ENCODE peak calls at places on chromosomes 7 and 10, in four cellular contexts. Q is HCT116, N is PC-3, P is hepatocyte. C is an unnamed sample.
A peak's percentile ranks its signal among the peaks of the same experiment; 100 is the strongest.

GRCh38 chr7:101620991-101621390 is 8.1 kb downstream of the MYL10 start:
- DNase-seq in Q (no peak), N (no peak), P (no peak), C (no peak)

GRCh38 chr7:44324204-44325126 is 929 bp downstream of the CAMK2B start:
- DNase-seq in Q (no peak), N (no peak), P (no peak), C (no peak)

GRCh38 chr7:121395494-121395960 is 581 bp downstream of the FAM3C start:
- DNase-seq in Q (no peak), N (peak; percentile 47), P (peak; percentile 54), C (peak; percentile 64)

GRCh38 chr7:72336382-72336886 is 75.7 kb downstream of the CALN1 start:
- DNase-seq in Q (no peak), N (no peak), P (peak; percentile 11), C (no peak)

GRCh38 chr10:131816941-131817700 is 83.7 kb upstream of the PPP2R2D start:
- DNase-seq in Q (no peak), N (no peak), P (no peak), C (no peak)

GRCh38 chr7:73582664-73583202 is 4.4 kb upstream of the TBL2 start:
- DNase-seq in Q (no peak), N (no peak), P (no peak), C (no peak)

GRCh38 chr7:46011501-46011900 is 90.4 kb upstream of the IGFBP3 start:
- DNase-seq in Q (no peak), N (no peak), P (no peak), C (no peak)

GRCh38 chr10:90920986-90921643 is at the start of gene ANKRD1:
- DNase-seq in Q (peak; percentile 60), N (peak; percentile 93), P (peak; percentile 79), C (no peak)

GRCh38 chr7:140831724-140832123 is 93.0 kb downstream of the BRAF start:
- DNase-seq in Q (no peak), N (no peak), P (no peak), C (no peak)

GRCh38 chr7:156001496-156002260 is 189.4 kb upstream of the SHH start:
- DNase-seq in Q (no peak), N (no peak), P (no peak), C (no peak)

GRCh38 chr10:34905200-34905927 is 90.3 kb upstream of the PARD3 start:
- DNase-seq in Q (no peak), N (peak; percentile 68), P (no peak), C (no peak)

GRCh38 chr7:126501617-126502016 is 751.1 kb downstream of the GRM8 start:
- DNase-seq in Q (no peak), N (no peak), P (no peak), C (no peak)

GRCh38 chr10:74612195-74612594 is 214.2 kb upstream of the KAT6B start:
- DNase-seq in Q (no peak), N (peak; percentile 69), P (no peak), C (no peak)

GRCh38 chr7:12777257-12777656 is 89.8 kb downstream of the ARL4A start:
- DNase-seq in Q (no peak), N (no peak), P (no peak), C (no peak)

GRCh38 chr7:124459101-124460052 is 306.2 kb downstream of the GPR37 start:
- DNase-seq in Q (no peak), N (no peak), P (peak; percentile 26), C (no peak)

GRCh38 chr10:98246911-98247820 is 20.8 kb downstream of the LOXL4 start:
- DNase-seq in Q (no peak), N (no peak), P (no peak), C (no peak)

GRCh38 chr7:135333196-135333595 is 99.6 kb downstream of the STRA8 start:
- DNase-seq in Q (no peak), N (peak; percentile 78), P (no peak), C (no peak)

GRCh38 chr10:63603709-63604445 is 82.7 kb downstream of the REEP3 start:
- DNase-seq in Q (no peak), N (no peak), P (no peak), C (no peak)

GRCh38 chr7:117666019-117666418 is 186.2 kb downstream of the CFTR start:
- DNase-seq in Q (peak; percentile 31), N (peak; percentile 51), P (no peak), C (no peak)

GRCh38 chr7:22860784-22861482 is 38.3 kb upstream of the TOMM7 start:
- DNase-seq in Q (no peak), N (peak; percentile 36), P (no peak), C (peak; percentile 40)

GRCh38 chr10:25933653-25934608 is at the start of gene MYO3A:
- DNase-seq in Q (no peak), N (no peak), P (peak; percentile 34), C (no peak)

GRCh38 chr10:25113231-25114035 is 61.4 kb upstream of the GPR158 start:
- DNase-seq in Q (peak; percentile 72), N (peak; percentile 87), P (peak; percentile 92), C (peak; percentile 55)

GRCh38 chr10:34319197-34319846 is 495.8 kb downstream of the PARD3 start:
- DNase-seq in Q (peak; percentile 10), N (peak; percentile 100), P (peak; percentile 81), C (no peak)

GRCh38 chr7:22154130-22154529 is 202.8 kb downstream of the RAPGEF5 start:
- DNase-seq in Q (no peak), N (no peak), P (no peak), C (no peak)

GRCh38 chr10:76644481-76644880 is 993.1 kb downstream of the KCNMA1 start:
- DNase-seq in Q (no peak), N (peak; percentile 24), P (no peak), C (no peak)

GRCh38 chr7:75565129-75565528 is 73.0 kb downstream of the SPDYE5 start:
- DNase-seq in Q (no peak), N (peak; percentile 96), P (peak; percentile 56), C (no peak)

GRCh38 chr7:66639773-66640172 is 11.1 kb downstream of the KCTD7 start:
- DNase-seq in Q (no peak), N (no peak), P (no peak), C (no peak)

GRCh38 chr7:150778014-150778737 is 22.0 kb downstream of the TMEM176B start:
- DNase-seq in Q (peak; percentile 24), N (peak; percentile 5), P (no peak), C (no peak)

GRCh38 chr10:99522511-99523250 is 10.1 kb upstream of the NKX2-3 start:
- DNase-seq in Q (no peak), N (no peak), P (no peak), C (no peak)

GRCh38 chr7:131897790-131898165 is 341.4 kb upstream of the PODXL start:
- DNase-seq in Q (no peak), N (no peak), P (no peak), C (no peak)
- H3K9me2 ChIP-seq in Q (no peaks in the 10 kb centered on the region), N (no peaks in the 10 kb centered on the region), P (no peaks in the 10 kb centered on the region), C (no peaks in the 10 kb centered on the region)

DNA sequence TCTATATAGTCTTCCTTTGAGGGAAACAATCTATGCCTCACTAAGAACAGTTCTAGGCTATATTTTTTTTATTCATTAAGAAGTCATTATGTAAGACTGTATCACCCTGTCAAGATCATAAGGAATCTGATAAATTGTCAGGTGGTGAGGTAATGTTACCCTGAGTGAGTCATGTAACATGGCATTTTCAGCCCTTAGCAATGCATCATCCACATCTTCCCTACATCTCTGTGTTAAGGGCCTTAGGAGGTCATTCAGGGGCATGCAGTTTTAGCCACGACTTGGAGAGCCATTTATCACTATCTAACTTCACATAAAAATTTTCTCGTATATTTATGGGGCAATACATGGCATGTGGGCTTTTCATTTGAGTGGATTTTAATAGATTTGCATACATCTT is 924.5 kb upstream of the MBL2 start:
- DNase-seq in Q (no peak), N (peak; percentile 73), P (peak; percentile 10), C (no peak)
- TF ChIP-seq EZH2phosphoT487 in Q (no peak), N (no peak), P (no peak), C (no peak)

GRCh38 chr10:102275343-102275742 is 30.0 kb downstream of the GBF1 start:
- DNase-seq in Q (no peak), N (no peak), P (no peak), C (no peak)
- H4K20me1 ChIP-seq in Q (peaks cover 17% of the 10 kb centered on the region), N (no peaks in the 10 kb centered on the region), P (peaks cover 78% of the 10 kb centered on the region), C (peaks cover 11% of the 10 kb centered on the region)

GRCh38 chr10:86753056-86753455 is 3.4 kb upstream of the BMPR1A start:
- DNase-seq in Q (no peak), N (no peak), P (no peak), C (no peak)

GRCh38 chr10:86752311-86752710 is 4.1 kb upstream of the BMPR1A start:
- DNase-seq in Q (no peak), N (no peak), P (peak; percentile 60), C (no peak)

GRCh38 chr10:86755454-86755739 is 1.0 kb upstream of the BMPR1A start:
- DNase-seq in Q (no peak), N (no peak), P (no peak), C (no peak)

GRCh38 chr10:86755740-86756510 is 494 bp upstream of the BMPR1A start:
- DNase-seq in Q (peak; percentile 59), N (peak; percentile 57), P (peak; percentile 98), C (peak; percentile 63)

DNA sequence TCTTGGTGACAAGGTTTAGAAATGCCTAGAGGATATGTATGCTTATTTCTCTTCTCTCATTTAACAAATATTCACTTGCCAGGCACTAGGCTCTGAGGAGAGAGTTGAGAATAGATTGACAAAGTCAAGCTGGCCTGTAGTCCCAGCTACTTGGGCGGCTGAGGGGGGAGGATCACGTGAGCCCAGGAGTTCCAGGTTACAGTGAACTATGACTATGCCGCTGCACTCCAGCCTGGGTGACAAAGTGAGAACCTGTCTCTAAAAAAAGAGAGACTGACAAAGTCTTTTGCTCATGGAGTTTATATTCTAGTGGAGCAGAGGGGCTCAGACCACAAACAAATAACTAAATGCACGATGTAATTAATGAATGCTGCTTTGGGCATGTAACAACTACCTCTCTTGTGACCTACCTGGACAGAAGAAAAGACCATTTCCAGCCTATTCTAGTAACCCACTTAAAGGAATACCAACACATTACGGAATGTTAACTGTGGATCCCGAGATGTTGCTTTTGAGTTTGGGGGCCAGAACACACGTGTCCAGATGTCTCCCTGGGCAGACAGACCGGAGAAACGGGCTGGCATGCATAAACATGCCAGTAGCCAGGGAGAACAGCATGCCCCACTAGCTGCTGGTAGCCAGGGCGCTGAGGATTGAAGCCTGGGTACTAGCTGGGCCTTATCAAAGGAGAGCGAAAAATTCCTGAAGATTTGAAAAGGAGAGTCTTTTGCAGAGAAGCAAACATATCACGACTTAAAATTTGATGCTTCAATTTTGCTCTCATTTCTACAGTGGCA is 2.6 kb upstream of the BMPR1A start:
- DNase-seq in Q (no peak), N (no peak), P (peak; percentile 22), C (no peak)
- H3K9me2 ChIP-seq in Q (no peaks in the 10 kb centered on the region), N (no peaks in the 10 kb centered on the region), P (no peaks in the 10 kb centered on the region), C (no peaks in the 10 kb centered on the region)

GRCh38 chr10:48404646-48405045 is 98.2 kb downstream of the MAPK8 start:
- DNase-seq in Q (no peak), N (no peak), P (peak; percentile 21), C (no peak)
- TF ChIP-seq EZH2phosphoT487 in Q (no peak), N (no peak), P (no peak), C (no peak)

GRCh38 chr7:55552320-55553086 is 19.8 kb downstream of the VOPP1 start:
- DNase-seq in Q (no peak), N (peak; percentile 86), P (peak; percentile 56), C (no peak)

GRCh38 chr7:55550838-55551537 is 21.3 kb downstream of the VOPP1 start:
- DNase-seq in Q (no peak), N (no peak), P (peak; percentile 24), C (no peak)

GRCh38 chr7:55555160-55555559 is 17.1 kb downstream of the VOPP1 start:
- DNase-seq in Q (no peak), N (no peak), P (no peak), C (no peak)

GRCh38 chr7:55554055-55554454 is 18.2 kb downstream of the VOPP1 start:
- DNase-seq in Q (no peak), N (no peak), P (no peak), C (no peak)

DNA sequence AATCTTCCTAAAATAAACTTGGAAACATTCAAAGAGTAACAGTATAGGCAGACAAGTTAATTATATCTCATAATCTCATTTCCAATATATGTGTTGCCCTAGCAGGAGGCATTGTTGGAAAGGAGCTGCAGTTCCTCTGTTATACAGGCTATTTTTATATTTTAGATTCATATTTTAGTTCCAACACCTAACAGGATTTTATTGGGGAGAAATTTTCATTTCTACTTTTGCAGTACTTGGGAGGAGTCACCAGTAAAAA is 19.3 kb downstream of the VOPP1 start:
- DNase-seq in Q (no peak), N (no peak), P (no peak), C (no peak)
- H4K20me1 ChIP-seq in Q (no peaks in the 10 kb centered on the region), N (peaks cover 10% of the 10 kb centered on the region), P (no peaks in the 10 kb centered on the region), C (peaks cover 45% of the 10 kb centered on the region)